ENCODE peak calls at places on chromosomes 11 and 22, in eight cellular contexts. One of them, this sample, is unnamed.

GRCh38 chr22:26573026-26573662 is 16.8 kb downstream of the TPST2 start:
- DNase-seq in ovary: no peak
- DNase-seq in coronary artery: no peak
- DNase-seq in stomach: peak
- DNase-seq in AG04450: no peak
- DNase-seq in psoas muscle: peak
- DNase-seq in fibroblast of lung: peak
- DNase-seq in GM06990: no peak
- DNase-seq in this sample: no peak

GRCh38 chr11:94493146-94493442 is 550 bp downstream of the MRE11 start:
- DNase-seq in ovary: no peak
- DNase-seq in coronary artery: no peak
- DNase-seq in stomach: no peak
- DNase-seq in AG04450: no peak
- DNase-seq in psoas muscle: no peak
- DNase-seq in fibroblast of lung: no peak
- DNase-seq in GM06990: no peak
- DNase-seq in this sample: no peak

GRCh38 chr11:103624708-103625623 is 411.5 kb upstream of the DDI1 start:
- DNase-seq in ovary: no peak
- DNase-seq in coronary artery: no peak
- DNase-seq in stomach: no peak
- DNase-seq in AG04450: peak
- DNase-seq in psoas muscle: no peak
- DNase-seq in fibroblast of lung: peak
- DNase-seq in GM06990: no peak
- DNase-seq in this sample: peak

GRCh38 chr22:45722006-45722405 is 50.4 kb downstream of the ATXN10 start:
- DNase-seq in ovary: no peak
- DNase-seq in coronary artery: no peak
- DNase-seq in stomach: no peak
- DNase-seq in AG04450: no peak
- DNase-seq in psoas muscle: no peak
- DNase-seq in fibroblast of lung: no peak
- DNase-seq in GM06990: no peak
- DNase-seq in this sample: no peak

GRCh38 chr11:10303558-10304363 is 1.1 kb upstream of the ADM start:
- DNase-seq in ovary: no peak
- DNase-seq in coronary artery: no peak
- DNase-seq in stomach: peak
- DNase-seq in AG04450: no peak
- DNase-seq in psoas muscle: peak
- DNase-seq in fibroblast of lung: peak
- DNase-seq in GM06990: no peak
- DNase-seq in this sample: peak

GRCh38 chr11:7278314-7278917 is 26.7 kb downstream of the SYT9 start:
- DNase-seq in ovary: no peak
- DNase-seq in coronary artery: no peak
- DNase-seq in stomach: no peak
- DNase-seq in AG04450: no peak
- DNase-seq in psoas muscle: no peak
- DNase-seq in fibroblast of lung: peak
- DNase-seq in GM06990: no peak
- DNase-seq in this sample: peak

GRCh38 chr22:28247667-28248363 is 328.8 kb upstream of the PITPNB start:
- DNase-seq in ovary: no peak
- DNase-seq in coronary artery: no peak
- DNase-seq in stomach: no peak
- DNase-seq in AG04450: no peak
- DNase-seq in psoas muscle: no peak
- DNase-seq in fibroblast of lung: peak
- DNase-seq in GM06990: no peak
- DNase-seq in this sample: no peak

GRCh38 chr11:86814775-86815174 is 14.4 kb downstream of the PRSS23 start:
- DNase-seq in ovary: no peak
- DNase-seq in coronary artery: no peak
- DNase-seq in stomach: no peak
- DNase-seq in AG04450: no peak
- DNase-seq in psoas muscle: no peak
- DNase-seq in fibroblast of lung: peak
- DNase-seq in GM06990: no peak
- DNase-seq in this sample: peak

GRCh38 chr11:61281581-61282250 is 13.4 kb downstream of the VWCE start:
- DNase-seq in ovary: peak
- DNase-seq in coronary artery: no peak
- DNase-seq in stomach: peak
- DNase-seq in AG04450: no peak
- DNase-seq in psoas muscle: peak
- DNase-seq in fibroblast of lung: peak
- DNase-seq in GM06990: peak
- DNase-seq in this sample: peak

GRCh38 chr11:66286699-66287098 is 2.2 kb downstream of the YIF1A start:
- DNase-seq in ovary: peak
- DNase-seq in coronary artery: no peak
- DNase-seq in stomach: no peak
- DNase-seq in AG04450: no peak
- DNase-seq in psoas muscle: no peak
- DNase-seq in fibroblast of lung: no peak
- DNase-seq in GM06990: no peak
- DNase-seq in this sample: no peak

GRCh38 chr11:26994579-26995210 is 783 bp downstream of the FIBIN start:
- DNase-seq in ovary: peak
- DNase-seq in coronary artery: peak
- DNase-seq in stomach: no peak
- DNase-seq in AG04450: no peak
- DNase-seq in psoas muscle: peak
- DNase-seq in fibroblast of lung: no peak
- DNase-seq in GM06990: no peak
- DNase-seq in this sample: no peak

GRCh38 chr11:17989306-17989705 is 23.5 kb downstream of the SERGEF start:
- DNase-seq in ovary: no peak
- DNase-seq in coronary artery: no peak
- DNase-seq in stomach: no peak
- DNase-seq in AG04450: no peak
- DNase-seq in psoas muscle: no peak
- DNase-seq in fibroblast of lung: no peak
- DNase-seq in GM06990: no peak
- DNase-seq in this sample: no peak

GRCh38 chr11:5851002-5851401 is 6.5 kb downstream of the OR52E8 start:
- DNase-seq in ovary: no peak
- DNase-seq in coronary artery: no peak
- DNase-seq in stomach: no peak
- DNase-seq in AG04450: no peak
- DNase-seq in psoas muscle: no peak
- DNase-seq in fibroblast of lung: no peak
- DNase-seq in GM06990: no peak
- DNase-seq in this sample: no peak

GRCh38 chr11:69524291-69524882 is 42.9 kb downstream of the LINC01488 start:
- DNase-seq in ovary: no peak
- DNase-seq in coronary artery: no peak
- DNase-seq in stomach: no peak
- DNase-seq in AG04450: no peak
- DNase-seq in psoas muscle: no peak
- DNase-seq in fibroblast of lung: peak
- DNase-seq in GM06990: no peak
- DNase-seq in this sample: peak

GRCh38 chr11:1436468-1437030 is 46.8 kb downstream of the BRSK2 start:
- DNase-seq in ovary: no peak
- DNase-seq in coronary artery: no peak
- DNase-seq in stomach: no peak
- DNase-seq in AG04450: no peak
- DNase-seq in psoas muscle: no peak
- DNase-seq in fibroblast of lung: no peak
- DNase-seq in GM06990: no peak
- DNase-seq in this sample: no peak
- H3K4me3 ChIP-seq in ovary: no peak
- H3K4me3 ChIP-seq in coronary artery: no peak
- H3K4me3 ChIP-seq in stomach: no peak
- H3K4me3 ChIP-seq in AG04450: no peak
- H3K4me3 ChIP-seq in psoas muscle: no peak
- H3K4me3 ChIP-seq in fibroblast of lung: no peak
- H3K4me3 ChIP-seq in GM06990: no peak
- H3K4me3 ChIP-seq in this sample: no peak

DNA sequence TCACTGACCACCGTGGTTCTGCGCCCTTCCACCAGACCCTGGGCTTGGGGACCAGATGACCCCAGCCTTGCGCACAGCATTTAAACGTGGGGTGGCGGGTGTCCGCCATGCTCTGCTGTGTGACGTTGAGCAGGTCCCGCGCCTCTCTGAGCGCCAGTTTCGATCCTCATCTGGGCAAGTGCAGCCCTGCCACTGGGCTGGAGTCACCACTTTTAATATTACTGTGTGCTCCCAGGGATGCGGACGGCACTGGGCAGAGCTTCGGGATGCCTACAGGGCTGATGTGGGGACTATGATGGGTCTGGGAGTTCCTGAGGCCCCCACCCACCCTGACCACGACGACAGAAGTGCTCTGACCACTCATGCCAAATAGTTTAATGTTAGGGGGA is 1.2 kb upstream of the NUDT8 start:
- DNase-seq in ovary: no peak
- DNase-seq in coronary artery: no peak
- DNase-seq in stomach: no peak
- DNase-seq in AG04450: no peak
- DNase-seq in psoas muscle: no peak
- DNase-seq in fibroblast of lung: no peak
- DNase-seq in GM06990: no peak
- DNase-seq in this sample: no peak
- TF ChIP-seq CTCF in ovary: peak
- TF ChIP-seq CTCF in coronary artery: no peak
- TF ChIP-seq CTCF in stomach: no peak
- TF ChIP-seq CTCF in AG04450: no peak
- TF ChIP-seq CTCF in psoas muscle: no peak
- TF ChIP-seq CTCF in fibroblast of lung: no peak
- TF ChIP-seq CTCF in GM06990: no peak
- TF ChIP-seq CTCF in this sample: no peak

DNA sequence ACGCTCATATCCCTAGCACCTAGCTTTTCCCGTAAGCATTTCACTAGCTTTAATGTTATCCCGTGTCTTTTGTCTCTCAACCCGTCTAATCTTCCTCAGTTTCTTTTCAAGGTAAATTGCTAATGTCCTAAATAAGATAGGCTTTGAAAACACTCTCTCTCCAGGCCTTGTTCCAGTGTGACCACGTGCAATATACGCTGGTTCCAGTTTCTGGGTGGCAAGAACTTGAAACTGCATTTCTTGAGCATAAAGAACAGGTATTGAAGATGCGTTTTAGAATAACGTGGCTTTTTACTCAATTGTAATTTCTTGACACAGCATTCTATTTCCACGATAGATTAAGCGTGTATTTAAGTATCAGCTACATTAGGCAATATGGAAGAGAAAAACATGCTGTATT is 1.1 kb downstream of the CDC45 start:
- DNase-seq in ovary: no peak
- DNase-seq in coronary artery: no peak
- DNase-seq in stomach: no peak
- DNase-seq in AG04450: no peak
- DNase-seq in psoas muscle: no peak
- DNase-seq in fibroblast of lung: no peak
- DNase-seq in GM06990: no peak
- DNase-seq in this sample: no peak
- H3K4me3 ChIP-seq in ovary: no peak
- H3K4me3 ChIP-seq in coronary artery: no peak
- H3K4me3 ChIP-seq in stomach: peak
- H3K4me3 ChIP-seq in AG04450: no peak
- H3K4me3 ChIP-seq in psoas muscle: no peak
- H3K4me3 ChIP-seq in fibroblast of lung: peak
- H3K4me3 ChIP-seq in GM06990: peak
- H3K4me3 ChIP-seq in this sample: no peak

DNA sequence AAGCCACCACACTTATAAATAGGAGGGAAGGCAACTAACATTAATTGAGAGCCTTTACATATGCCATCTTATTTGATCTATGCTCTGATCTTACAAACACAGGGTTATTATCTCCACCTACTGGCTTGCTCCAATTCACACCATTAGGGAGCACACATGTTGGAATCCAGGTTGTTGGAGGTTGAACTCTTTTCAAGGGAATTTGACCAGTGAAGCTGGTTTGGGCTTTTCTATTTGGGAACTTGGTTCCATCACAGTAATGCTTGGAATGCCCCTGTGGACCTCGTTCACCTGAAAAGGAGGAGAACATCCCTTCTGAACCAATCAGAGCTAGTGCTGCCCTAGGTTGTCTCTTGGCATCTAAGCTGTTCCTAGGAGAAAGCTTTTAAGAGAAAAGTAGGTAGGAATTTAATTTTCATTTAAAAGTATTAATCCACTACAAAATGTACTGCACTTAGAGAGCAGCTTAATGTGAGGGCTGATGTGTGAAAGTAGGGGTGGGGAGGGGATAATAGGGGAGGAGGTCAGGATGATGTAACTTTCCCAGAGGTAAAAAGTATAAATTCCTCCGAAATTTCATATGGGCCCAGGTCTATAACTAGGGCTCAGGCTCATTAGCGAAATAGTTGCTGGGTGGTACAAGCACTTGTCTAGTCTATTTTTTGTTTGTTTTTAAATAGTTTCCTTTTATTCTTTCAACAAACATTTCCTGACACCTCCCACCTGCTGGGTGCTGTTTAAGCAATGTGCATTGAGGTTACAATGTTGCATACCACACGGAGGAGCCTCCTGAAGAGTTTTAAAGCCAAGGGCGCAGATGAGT is 7.6 kb upstream of the MICAL2 start:
- DNase-seq in ovary: no peak
- DNase-seq in coronary artery: no peak
- DNase-seq in stomach: no peak
- DNase-seq in AG04450: no peak
- DNase-seq in psoas muscle: no peak
- DNase-seq in fibroblast of lung: no peak
- DNase-seq in GM06990: no peak
- DNase-seq in this sample: peak
- TF ChIP-seq CTCF in ovary: no peak
- TF ChIP-seq CTCF in coronary artery: no peak
- TF ChIP-seq CTCF in stomach: no peak
- TF ChIP-seq CTCF in AG04450: peak
- TF ChIP-seq CTCF in psoas muscle: no peak
- TF ChIP-seq CTCF in fibroblast of lung: no peak
- TF ChIP-seq CTCF in GM06990: no peak
- TF ChIP-seq CTCF in this sample: peak

GRCh38 chr11:115267228-115267627 is 237.0 kb downstream of the CADM1 start:
- DNase-seq in ovary: no peak
- DNase-seq in coronary artery: no peak
- DNase-seq in stomach: no peak
- DNase-seq in AG04450: no peak
- DNase-seq in psoas muscle: no peak
- DNase-seq in fibroblast of lung: no peak
- DNase-seq in GM06990: no peak
- DNase-seq in this sample: no peak

GRCh38 chr11:115272925-115273324 is 231.3 kb downstream of the CADM1 start:
- DNase-seq in ovary: no peak
- DNase-seq in coronary artery: no peak
- DNase-seq in stomach: no peak
- DNase-seq in AG04450: no peak
- DNase-seq in psoas muscle: no peak
- DNase-seq in fibroblast of lung: peak
- DNase-seq in GM06990: no peak
- DNase-seq in this sample: no peak

GRCh38 chr11:115267871-115268270 is 236.3 kb downstream of the CADM1 start:
- DNase-seq in ovary: no peak
- DNase-seq in coronary artery: no peak
- DNase-seq in stomach: no peak
- DNase-seq in AG04450: no peak
- DNase-seq in psoas muscle: no peak
- DNase-seq in fibroblast of lung: peak
- DNase-seq in GM06990: no peak
- DNase-seq in this sample: no peak

GRCh38 chr11:115266066-115266465 is 238.1 kb downstream of the CADM1 start:
- DNase-seq in ovary: no peak
- DNase-seq in coronary artery: no peak
- DNase-seq in stomach: no peak
- DNase-seq in AG04450: no peak
- DNase-seq in psoas muscle: no peak
- DNase-seq in fibroblast of lung: no peak
- DNase-seq in GM06990: no peak
- DNase-seq in this sample: no peak

GRCh38 chr11:115269193-115269592 is 235.0 kb downstream of the CADM1 start:
- DNase-seq in ovary: no peak
- DNase-seq in coronary artery: no peak
- DNase-seq in stomach: no peak
- DNase-seq in AG04450: no peak
- DNase-seq in psoas muscle: no peak
- DNase-seq in fibroblast of lung: no peak
- DNase-seq in GM06990: no peak
- DNase-seq in this sample: no peak
- H3K4me3 ChIP-seq in ovary: no peak
- H3K4me3 ChIP-seq in coronary artery: no peak
- H3K4me3 ChIP-seq in stomach: no peak
- H3K4me3 ChIP-seq in AG04450: no peak
- H3K4me3 ChIP-seq in psoas muscle: no peak
- H3K4me3 ChIP-seq in fibroblast of lung: no peak
- H3K4me3 ChIP-seq in GM06990: no peak
- H3K4me3 ChIP-seq in this sample: no peak